ENCODE peak calls at places on chromosome 9, in four cellular contexts. E, S, A and K are unnamed samples.
A peak's percentile ranks its signal among the peaks of the same experiment; 100 is the strongest.

GRCh38 chr9:87887151-87887505 is 4.5 kb downstream of the SPATA31E1 start:
- DNase-seq in E (no peak), S (no peak), A (no peak), K (no peak)

GRCh38 chr9:126171641-126172040 is 155.0 kb upstream of the MVB12B start:
- DNase-seq in A (no peak), S (no peak), E (no peak), K (no peak)

GRCh38 chr9:124214116-124214515 is 43.6 kb upstream of the NEK6 start:
- DNase-seq in E (no peak), S (no peak), A (no peak), K (no peak)

GRCh38 chr9:71285191-71285656 is 163.8 kb upstream of the TRPM3 start:
- DNase-seq in A (peak; percentile 75), S (peak; percentile 42), E (no peak), K (peak; percentile 40)

GRCh38 chr9:18114559-18114958 is 359.4 kb upstream of the ADAMTSL1 start:
- DNase-seq in S (no peak), A (no peak), E (no peak), K (no peak)

GRCh38 chr9:37913480-37914153 is 9.7 kb upstream of the SLC25A51 start:
- DNase-seq in S (peak; percentile 85), A (peak; percentile 75), E (peak; percentile 85), K (peak; percentile 35)

GRCh38 chr9:131395745-131396479 is 2.0 kb downstream of the PRRC2B start:
- DNase-seq in E (no peak), A (peak; percentile 14), S (no peak), K (no peak)

GRCh38 chr9:87581513-87581912 is 83.8 kb downstream of the DAPK1 start:
- DNase-seq in S (no peak), A (peak; percentile 76), E (no peak), K (no peak)

GRCh38 chr9:28234899-28235277 is 661.6 kb upstream of the C9orf72 start:
- DNase-seq in E (no peak), A (peak; percentile 19), S (peak; percentile 17), K (peak; percentile 5)

GRCh38 chr9:33677506-33677809 is 117.9 kb upstream of the PRSS3 start:
- DNase-seq in A (no peak), S (no peak), E (no peak), K (no peak)
- TF ChIP-seq CTCF in A (no peak), S (no peak), E (no peak), K (no peak)

GRCh38 chr9:95510610-95511231 is 6.0 kb downstream of the PTCH1 start:
- DNase-seq in S (peak; percentile 92), A (peak; percentile 98), E (peak; percentile 95), K (peak; percentile 93)
- TF ChIP-seq CTCF in S (no peak), A (no peak), E (peak; percentile 11), K (no peak)

GRCh38 chr9:78144008-78144381 is 91.9 kb upstream of the CEP78 start:
- DNase-seq in A (no peak), S (no peak), E (no peak), K (no peak)
- TF ChIP-seq CTCF in A (no peak), S (no peak), E (no peak), K (no peak)

GRCh38 chr9:122051401-122052346 is 41.4 kb downstream of the TTLL11 start:
- DNase-seq in E (no peak), A (peak; percentile 31), S (peak; percentile 7), K (no peak)

GRCh38 chr9:122055668-122056067 is 37.4 kb downstream of the TTLL11 start:
- DNase-seq in E (no peak), S (peak; percentile 64), A (no peak), K (no peak)

GRCh38 chr9:122053951-122054350 is 39.2 kb downstream of the TTLL11 start:
- DNase-seq in S (no peak), A (no peak), E (no peak), K (peak; percentile 44)

GRCh38 chr9:122053546-122053945 is 39.6 kb downstream of the TTLL11 start:
- DNase-seq in A (no peak), S (no peak), E (no peak), K (no peak)

GRCh38 chr9:122053056-122053455 is 40.1 kb downstream of the TTLL11 start:
- DNase-seq in S (no peak), A (no peak), E (no peak), K (no peak)
- TF ChIP-seq CTCF in S (no peak), A (no peak), E (no peak), K (no peak)

DNA sequence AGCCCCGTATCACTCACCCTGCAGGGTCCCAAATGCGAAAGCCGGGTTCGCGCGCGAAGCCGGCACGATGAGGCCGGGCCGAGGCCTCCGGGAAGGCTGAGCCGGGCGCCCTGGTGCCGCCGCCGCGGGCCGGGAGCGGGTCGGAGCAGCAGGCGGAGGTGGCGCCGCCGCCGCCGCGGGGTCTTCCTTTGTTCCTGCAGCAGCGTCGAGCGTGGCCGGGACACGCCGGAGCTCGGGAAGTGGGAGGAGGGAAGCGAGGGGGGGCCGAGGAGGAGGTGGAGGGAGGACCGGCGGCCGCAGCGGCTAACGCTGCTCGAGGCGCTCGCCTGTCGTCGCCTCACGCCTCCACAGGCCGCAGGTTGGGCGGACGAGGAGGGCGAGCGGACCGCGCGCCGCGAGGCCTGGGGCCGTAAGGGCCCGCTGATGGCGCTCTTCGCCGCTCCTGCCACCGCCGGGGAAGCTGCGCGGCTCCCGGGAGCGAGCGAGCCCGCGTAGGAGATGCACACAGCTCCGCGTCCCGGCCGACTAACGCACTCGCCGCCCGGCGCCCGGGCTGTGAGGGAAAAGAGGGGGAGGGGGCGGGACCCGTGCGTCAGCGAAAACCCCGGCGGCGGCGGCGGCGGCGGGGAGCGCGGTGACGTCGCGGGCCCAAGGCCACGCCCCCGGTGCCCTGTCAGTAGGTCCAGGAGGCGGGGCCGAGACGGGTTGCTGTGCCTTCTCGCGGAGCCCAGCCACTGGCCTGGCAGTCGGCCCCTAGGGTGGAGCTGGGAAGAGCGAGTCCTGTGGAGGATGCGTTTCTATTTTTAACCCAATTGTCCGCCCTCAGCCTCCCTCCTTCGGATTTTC is at the start of gene ZFAND5:
- DNase-seq in E (peak; percentile 99), A (peak; percentile 100), S (peak; percentile 93), K (peak; percentile 98)
- TF ChIP-seq CTCF in E (no peak), A (no peak), S (no peak), K (no peak)

DNA sequence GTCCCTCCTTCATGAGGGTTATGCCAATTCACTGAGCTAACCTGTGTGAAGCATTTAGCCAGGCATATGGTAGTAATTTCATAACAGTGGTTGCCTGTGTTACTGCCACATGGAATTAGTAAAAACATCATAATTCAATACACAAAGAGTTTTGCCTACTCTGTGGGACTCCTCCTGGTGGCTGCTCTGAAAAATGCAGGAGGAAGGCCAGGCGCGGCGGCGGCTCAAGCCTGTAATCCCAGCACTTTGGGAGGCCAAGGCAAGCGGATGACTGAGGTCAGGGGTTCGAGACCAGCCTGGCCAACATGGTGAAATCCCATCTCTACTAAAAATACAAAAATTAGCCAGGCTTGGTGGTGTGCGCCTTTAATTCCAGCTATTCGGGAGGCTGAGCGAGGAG is 547.3 kb downstream of the CDK5RAP2 start:
- DNase-seq in S (peak; percentile 7), E (no peak), A (no peak), K (no peak)
- TF ChIP-seq CTCF in S (peak; percentile 37), E (no peak), A (no peak), K (peak; percentile 23)